ENCODE peak calls at places on chromosome 16, in six cellular contexts. One of them, this sample, is unnamed.
A peak's percentile ranks its signal among the peaks of the same experiment; 100 is the strongest.

GRCh38 chr16:17211797-17212196 is 259.0 kb downstream of the XYLT1 start:
- DNase-seq in A549: no peak
- DNase-seq in adrenal gland: no peak
- DNase-seq in IMR-90: no peak
- DNase-seq in transverse colon: no peak
- DNase-seq in Peyer's patch: no peak
- DNase-seq in this sample: no peak

GRCh38 chr16:73527191-73527590 is 479.3 kb upstream of the ZFHX3 start:
- DNase-seq in IMR-90: peak; percentile 1
- DNase-seq in adrenal gland: no peak
- DNase-seq in Peyer's patch: no peak
- DNase-seq in transverse colon: no peak
- DNase-seq in A549: no peak
- DNase-seq in this sample: no peak

GRCh38 chr16:15952265-15952711 is 2.9 kb downstream of the ABCC1 start:
- DNase-seq in Peyer's patch: no peak
- DNase-seq in A549: no peak
- DNase-seq in adrenal gland: peak; percentile 49
- DNase-seq in IMR-90: no peak
- DNase-seq in transverse colon: no peak
- DNase-seq in this sample: no peak

GRCh38 chr16:2692251-2692947 is 10.1 kb downstream of the KCTD5 start:
- DNase-seq in adrenal gland: peak; percentile 60
- DNase-seq in A549: no peak
- DNase-seq in IMR-90: peak; percentile 6
- DNase-seq in Peyer's patch: no peak
- DNase-seq in transverse colon: no peak
- DNase-seq in this sample: peak; percentile 5

GRCh38 chr16:78957328-78958100 is 643.0 kb downstream of the MAF start:
- DNase-seq in IMR-90: no peak
- DNase-seq in transverse colon: no peak
- DNase-seq in adrenal gland: peak; percentile 32
- DNase-seq in A549: no peak
- DNase-seq in Peyer's patch: no peak
- DNase-seq in this sample: no peak

GRCh38 chr16:26824469-26824868 is 242.3 kb upstream of the C16orf82 start:
- DNase-seq in IMR-90: no peak
- DNase-seq in transverse colon: no peak
- DNase-seq in A549: no peak
- DNase-seq in Peyer's patch: no peak
- DNase-seq in adrenal gland: no peak
- DNase-seq in this sample: no peak

GRCh38 chr16:88554711-88555264 is 15.4 kb upstream of the ZC3H18 start:
- DNase-seq in transverse colon: no peak
- DNase-seq in adrenal gland: no peak
- DNase-seq in Peyer's patch: no peak
- DNase-seq in A549: no peak
- DNase-seq in IMR-90: no peak
- DNase-seq in this sample: no peak

GRCh38 chr16:3650631-3651265 is 3.7 kb upstream of the DNASE1 start:
- DNase-seq in A549: no peak
- DNase-seq in adrenal gland: no peak
- DNase-seq in transverse colon: no peak
- DNase-seq in Peyer's patch: peak; percentile 36
- DNase-seq in IMR-90: no peak
- DNase-seq in this sample: no peak

GRCh38 chr16:86288716-86289294 is 221.5 kb upstream of the FOXF1 start:
- DNase-seq in transverse colon: no peak
- DNase-seq in A549: no peak
- DNase-seq in IMR-90: no peak
- DNase-seq in adrenal gland: no peak
- DNase-seq in Peyer's patch: no peak
- DNase-seq in this sample: no peak

GRCh38 chr16:15777533-15778203 is 79.2 kb downstream of the MYH11 start:
- DNase-seq in transverse colon: no peak
- DNase-seq in Peyer's patch: no peak
- DNase-seq in adrenal gland: no peak
- DNase-seq in IMR-90: peak; percentile 61
- DNase-seq in A549: peak; percentile 74
- DNase-seq in this sample: peak; percentile 25

DNA sequence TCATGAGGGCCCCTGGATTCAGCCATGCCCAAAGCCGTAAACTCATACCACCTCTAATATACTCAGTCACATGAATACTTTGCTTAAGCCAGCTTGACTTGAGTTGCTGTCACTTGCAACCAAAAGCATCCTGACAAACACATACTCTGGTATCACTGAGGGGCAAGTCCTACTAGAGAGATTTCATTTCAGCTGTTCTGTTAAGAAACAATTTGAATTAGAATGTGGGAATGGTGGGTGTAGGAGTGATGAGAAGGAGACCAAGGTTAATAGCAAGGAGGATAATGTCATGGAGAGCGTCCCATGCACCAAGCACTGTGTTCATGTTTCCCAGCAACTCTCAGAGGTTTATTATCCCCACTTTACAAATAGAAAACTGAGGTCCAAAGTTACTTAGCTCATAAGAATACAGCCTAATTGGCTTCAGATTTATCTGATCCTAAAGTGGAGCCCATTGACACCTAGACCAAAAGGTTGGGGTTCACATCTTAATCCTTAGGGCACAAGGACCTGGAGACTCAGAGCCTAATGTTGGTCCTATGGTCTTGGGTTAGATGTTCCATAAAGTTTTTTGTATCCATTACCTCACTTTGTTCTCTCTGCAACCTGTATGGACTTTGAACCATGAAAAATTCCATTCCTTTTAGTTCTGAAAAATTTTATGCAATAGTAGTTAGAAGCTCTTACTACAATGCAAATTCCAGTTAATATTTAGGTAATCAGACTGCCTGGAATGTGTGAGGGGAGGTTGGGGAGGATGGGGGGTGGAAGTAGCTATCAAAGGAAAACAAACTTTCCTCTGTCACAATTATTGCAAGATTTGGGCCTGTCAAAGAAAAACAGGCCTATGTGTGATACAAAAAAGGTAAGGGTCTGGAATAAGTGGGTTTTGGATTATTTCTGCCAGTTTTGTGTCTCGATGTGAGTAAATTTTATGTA is 105.9 kb downstream of the IRX3 start:
- DNase-seq in A549: no peak
- DNase-seq in transverse colon: no peak
- DNase-seq in IMR-90: no peak
- DNase-seq in Peyer's patch: no peak
- DNase-seq in adrenal gland: no peak
- DNase-seq in this sample: no peak
- TF ChIP-seq POLR2A in A549: no peak
- TF ChIP-seq POLR2A in transverse colon: no peak
- TF ChIP-seq POLR2A in IMR-90: no peak
- TF ChIP-seq POLR2A in Peyer's patch: no peak
- TF ChIP-seq POLR2A in adrenal gland: no peak
- TF ChIP-seq POLR2A in this sample: no peak

GRCh38 chr16:30184430-30185140 is 1.2 kb downstream of the CORO1A start:
- DNase-seq in transverse colon: peak; percentile 54
- DNase-seq in adrenal gland: peak; percentile 21
- DNase-seq in IMR-90: no peak
- DNase-seq in Peyer's patch: peak; percentile 75
- DNase-seq in A549: no peak
- DNase-seq in this sample: peak; percentile 25

GRCh38 chr16:30185141-30185682 is 1.8 kb downstream of the CORO1A start:
- DNase-seq in IMR-90: no peak
- DNase-seq in adrenal gland: no peak
- DNase-seq in A549: no peak
- DNase-seq in transverse colon: peak; percentile 16
- DNase-seq in Peyer's patch: peak; percentile 63
- DNase-seq in this sample: peak; percentile 21

GRCh38 chr16:30183236-30183960 is at the start of gene CORO1A:
- DNase-seq in transverse colon: peak; percentile 90
- DNase-seq in Peyer's patch: peak; percentile 96
- DNase-seq in A549: peak; percentile 67
- DNase-seq in adrenal gland: peak; percentile 83
- DNase-seq in IMR-90: peak; percentile 67
- DNase-seq in this sample: peak; percentile 75

GRCh38 chr16:30185683-30186421 is 2.5 kb downstream of the CORO1A start:
- DNase-seq in adrenal gland: peak; percentile 24
- DNase-seq in IMR-90: no peak
- DNase-seq in A549: no peak
- DNase-seq in transverse colon: peak; percentile 73
- DNase-seq in Peyer's patch: peak; percentile 94
- DNase-seq in this sample: peak; percentile 77

DNA sequence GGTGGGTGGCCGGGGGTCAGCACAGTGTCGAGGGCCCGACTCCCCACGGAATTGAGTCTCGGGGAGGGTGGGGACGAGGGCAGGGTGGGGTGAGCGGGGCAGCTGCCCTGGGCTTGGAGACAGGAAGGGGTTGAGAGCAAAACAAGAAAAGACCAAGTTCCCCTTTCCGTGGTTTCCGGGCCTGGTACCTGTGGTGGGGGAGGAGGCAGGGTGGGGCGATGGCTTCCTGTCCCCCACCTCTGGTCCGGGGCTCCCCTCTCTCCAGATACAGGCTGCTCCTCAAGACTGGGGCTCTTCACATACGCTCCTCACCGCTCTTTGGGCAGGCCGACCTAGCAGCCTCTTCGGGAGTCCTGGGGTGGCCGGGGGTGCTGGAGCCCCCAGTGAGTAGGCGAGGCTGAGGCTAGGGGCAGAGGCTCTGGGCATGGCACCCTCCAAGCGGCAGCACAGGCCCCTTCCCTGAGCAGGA is 593 bp downstream of the CORO1A start:
- DNase-seq in IMR-90: no peak
- DNase-seq in transverse colon: peak; percentile 76
- DNase-seq in adrenal gland: peak; percentile 14
- DNase-seq in Peyer's patch: peak; percentile 94
- DNase-seq in A549: no peak
- DNase-seq in this sample: peak; percentile 73
- TF ChIP-seq POLR2A in IMR-90: no peak
- TF ChIP-seq POLR2A in transverse colon: no peak
- TF ChIP-seq POLR2A in adrenal gland: no peak
- TF ChIP-seq POLR2A in Peyer's patch: peak; percentile 11
- TF ChIP-seq POLR2A in A549: no peak
- TF ChIP-seq POLR2A in this sample: no peak

GRCh38 chr16:89912143-89912542 is 6.5 kb upstream of the MC1R start:
- DNase-seq in Peyer's patch: no peak
- DNase-seq in transverse colon: no peak
- DNase-seq in IMR-90: no peak
- DNase-seq in A549: no peak
- DNase-seq in adrenal gland: no peak
- DNase-seq in this sample: no peak

GRCh38 chr16:89911375-89911774 is 7.3 kb upstream of the MC1R start:
- DNase-seq in IMR-90: no peak
- DNase-seq in Peyer's patch: no peak
- DNase-seq in A549: no peak
- DNase-seq in transverse colon: no peak
- DNase-seq in adrenal gland: no peak
- DNase-seq in this sample: no peak

GRCh38 chr16:89912627-89913026 is 6.0 kb upstream of the MC1R start:
- DNase-seq in A549: no peak
- DNase-seq in IMR-90: no peak
- DNase-seq in adrenal gland: no peak
- DNase-seq in transverse colon: no peak
- DNase-seq in Peyer's patch: no peak
- DNase-seq in this sample: no peak

GRCh38 chr16:89915303-89916232 is 3.1 kb upstream of the MC1R start:
- DNase-seq in transverse colon: no peak
- DNase-seq in adrenal gland: no peak
- DNase-seq in A549: no peak
- DNase-seq in IMR-90: no peak
- DNase-seq in Peyer's patch: no peak
- DNase-seq in this sample: no peak

DNA sequence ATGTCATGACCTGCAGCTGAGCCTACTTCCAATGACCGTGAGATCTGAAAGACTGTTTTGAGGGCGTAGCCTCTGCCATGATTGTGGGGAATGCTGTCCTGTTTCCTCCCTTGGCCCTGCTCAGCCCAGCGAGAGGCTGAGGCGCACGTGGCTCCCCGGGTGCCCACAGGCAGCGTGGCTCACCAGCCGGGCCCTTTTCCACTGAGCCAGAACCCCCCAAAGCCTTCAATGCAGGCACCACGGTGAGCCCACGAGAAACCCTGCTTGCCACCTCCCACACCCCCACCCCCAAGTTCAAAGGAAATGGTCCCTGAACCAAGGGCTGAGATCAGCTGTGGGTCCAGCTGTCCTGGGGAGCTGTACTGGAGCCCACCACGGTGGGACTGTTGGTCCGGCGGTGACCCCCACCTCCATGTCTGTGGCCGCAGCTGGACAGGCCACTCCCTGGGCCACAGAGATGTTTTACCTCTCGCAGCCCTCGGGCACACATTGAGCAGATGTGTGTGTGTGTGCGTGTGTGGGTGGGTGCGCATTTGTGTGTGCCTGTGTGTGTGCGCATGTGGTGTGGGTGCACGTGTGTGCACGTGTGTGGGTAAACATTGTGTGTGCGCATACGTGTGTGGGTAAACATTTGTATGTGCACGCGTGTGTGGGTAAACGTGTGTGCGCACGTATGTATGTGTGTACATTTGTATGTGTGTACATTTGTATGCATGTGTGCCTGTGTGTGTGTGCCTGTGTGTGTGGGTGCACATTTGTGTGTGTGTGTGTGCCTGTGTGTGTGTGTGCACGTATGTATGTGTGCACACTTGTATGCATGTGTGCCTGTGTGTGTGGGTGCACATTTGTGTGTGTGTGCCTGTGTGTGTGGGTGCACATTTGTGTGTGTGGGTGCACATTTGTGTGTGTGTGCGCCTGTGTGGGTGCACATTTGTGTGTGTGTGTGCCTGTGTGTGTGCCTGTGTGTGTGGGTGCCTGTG is 5.0 kb upstream of the MC1R start:
- DNase-seq in IMR-90: no peak
- DNase-seq in adrenal gland: no peak
- DNase-seq in Peyer's patch: no peak
- DNase-seq in transverse colon: no peak
- DNase-seq in A549: no peak
- DNase-seq in this sample: no peak
- TF ChIP-seq POLR2A in IMR-90: no peak
- TF ChIP-seq POLR2A in adrenal gland: no peak
- TF ChIP-seq POLR2A in Peyer's patch: no peak
- TF ChIP-seq POLR2A in transverse colon: no peak
- TF ChIP-seq POLR2A in A549: no peak
- TF ChIP-seq POLR2A in this sample: no peak

DNA sequence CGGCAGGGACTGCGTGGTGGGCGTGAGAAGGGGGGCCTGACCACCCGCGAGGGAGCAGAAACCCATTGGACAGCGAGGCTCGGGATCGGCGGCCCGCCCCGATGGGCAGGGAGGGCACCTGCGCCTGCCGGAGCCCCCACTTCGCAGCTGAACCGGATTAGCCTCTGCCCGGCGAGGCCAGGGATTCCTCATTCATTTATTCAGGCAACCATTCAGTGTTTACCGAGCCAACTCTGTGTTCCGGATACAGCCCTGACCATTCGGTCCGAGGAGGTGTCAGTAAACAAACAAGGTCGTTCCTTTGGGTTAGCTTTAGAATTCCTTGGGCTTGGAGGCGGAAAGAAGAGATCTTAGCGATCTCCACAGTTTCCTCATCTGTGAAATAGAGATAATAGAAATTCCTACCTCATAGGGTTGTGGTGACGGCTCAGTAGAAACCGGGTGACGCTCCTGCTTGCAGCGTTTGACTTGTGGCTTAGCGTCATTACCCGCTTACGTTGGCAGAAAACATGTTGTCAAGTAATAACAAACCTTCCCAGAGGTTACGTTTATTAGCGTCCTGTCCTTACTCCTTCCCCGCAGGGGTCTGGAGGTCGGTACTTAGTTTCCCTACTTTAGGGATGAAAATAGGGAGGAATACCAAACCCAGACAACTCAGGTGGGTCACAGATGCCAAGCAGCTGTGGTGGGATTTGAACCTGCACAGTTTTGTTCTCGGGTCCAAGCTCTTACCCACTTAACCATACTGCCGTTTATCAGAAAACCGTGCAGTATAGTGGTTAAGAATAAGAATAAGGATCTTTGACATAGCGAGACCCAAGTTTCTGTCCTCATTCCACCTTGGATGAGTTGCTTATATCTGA is 893 bp downstream of the POLR3E start:
- DNase-seq in IMR-90: peak; percentile 98
- DNase-seq in transverse colon: peak; percentile 64
- DNase-seq in adrenal gland: peak; percentile 75
- DNase-seq in Peyer's patch: peak; percentile 67
- DNase-seq in A549: peak; percentile 95
- DNase-seq in this sample: peak; percentile 49
- TF ChIP-seq POLR2A in IMR-90: peak; percentile 70
- TF ChIP-seq POLR2A in transverse colon: no peak
- TF ChIP-seq POLR2A in adrenal gland: peak; percentile 57
- TF ChIP-seq POLR2A in Peyer's patch: no peak
- TF ChIP-seq POLR2A in A549: no peak
- TF ChIP-seq POLR2A in this sample: peak; percentile 91